ENCODE peak calls at places on chromosome X, in four cellular contexts. One of them, this sample, is unnamed.

GRCh38 chrX:129650183-129650689 is 4.5 kb downstream of the APLN start:
- DNase-seq in cardiac muscle cell: no peak
- DNase-seq in tibial nerve: no peak
- DNase-seq in osteoblast: peak; percentile 54
- DNase-seq in this sample: no peak

GRCh38 chrX:146054311-146054710 is 236.7 kb downstream of the SLITRK2 start:
- DNase-seq in cardiac muscle cell: no peak
- DNase-seq in tibial nerve: no peak
- DNase-seq in osteoblast: no peak
- DNase-seq in this sample: no peak

GRCh38 chrX:134718329-134719317 is 60.4 kb upstream of the PLAC1 start:
- DNase-seq in cardiac muscle cell: no peak
- DNase-seq in tibial nerve: peak; percentile 24
- DNase-seq in osteoblast: peak; percentile 82
- DNase-seq in this sample: peak; percentile 60

GRCh38 chrX:15567267-15567666 is 33.5 kb downstream of the ACE2 start:
- DNase-seq in cardiac muscle cell: no peak
- DNase-seq in tibial nerve: no peak
- DNase-seq in osteoblast: no peak
- DNase-seq in this sample: no peak

GRCh38 chrX:8755116-8755515 is 23.2 kb upstream of the ANOS1 start:
- DNase-seq in cardiac muscle cell: no peak
- DNase-seq in tibial nerve: no peak
- DNase-seq in osteoblast: no peak
- DNase-seq in this sample: no peak

GRCh38 chrX:145735036-145735435 is 82.6 kb upstream of the SLITRK2 start:
- DNase-seq in cardiac muscle cell: no peak
- DNase-seq in tibial nerve: no peak
- DNase-seq in osteoblast: no peak
- DNase-seq in this sample: peak; percentile 32

GRCh38 chrX:46130246-46130645 is 415.0 kb downstream of the ZNF674 start:
- DNase-seq in cardiac muscle cell: peak; percentile 3
- DNase-seq in tibial nerve: no peak
- DNase-seq in osteoblast: no peak
- DNase-seq in this sample: no peak

GRCh38 chrX:17464196-17464595 is 89.2 kb downstream of the NHS start:
- DNase-seq in cardiac muscle cell: no peak
- DNase-seq in tibial nerve: no peak
- DNase-seq in osteoblast: no peak
- DNase-seq in this sample: peak; percentile 46

GRCh38 chrX:139158256-139158655 is 372.3 kb upstream of the F9 start:
- DNase-seq in cardiac muscle cell: no peak
- DNase-seq in tibial nerve: no peak
- DNase-seq in osteoblast: no peak
- DNase-seq in this sample: no peak

GRCh38 chrX:124771292-124771691 is 424.9 kb downstream of the SH2D1A start:
- DNase-seq in cardiac muscle cell: no peak
- DNase-seq in tibial nerve: no peak
- DNase-seq in osteoblast: no peak
- DNase-seq in this sample: no peak

GRCh38 chrX:11129546-11129945 is 18.4 kb downstream of the HCCS start:
- DNase-seq in cardiac muscle cell: no peak
- DNase-seq in tibial nerve: no peak
- DNase-seq in osteoblast: no peak
- DNase-seq in this sample: no peak

GRCh38 chrX:10395179-10395578 is 225.2 kb downstream of the MID1 start:
- DNase-seq in cardiac muscle cell: no peak
- DNase-seq in tibial nerve: no peak
- DNase-seq in osteoblast: no peak
- DNase-seq in this sample: no peak

GRCh38 chrX:21944136-21944615 is 3.7 kb downstream of the SMS start:
- DNase-seq in cardiac muscle cell: no peak
- DNase-seq in tibial nerve: no peak
- DNase-seq in osteoblast: no peak
- DNase-seq in this sample: no peak

GRCh38 chrX:57595381-57595811 is 3.6 kb downstream of the ZXDB start:
- DNase-seq in cardiac muscle cell: no peak
- DNase-seq in tibial nerve: no peak
- DNase-seq in osteoblast: peak; percentile 58
- DNase-seq in this sample: peak; percentile 34

GRCh38 chrX:21800344-21800770 is 39.1 kb upstream of the MBTPS2 start:
- DNase-seq in cardiac muscle cell: no peak
- DNase-seq in tibial nerve: no peak
- DNase-seq in osteoblast: no peak
- DNase-seq in this sample: no peak

GRCh38 chrX:41684138-41684537 is 4.6 kb upstream of the GPR34 start:
- DNase-seq in cardiac muscle cell: no peak
- DNase-seq in tibial nerve: no peak
- DNase-seq in osteoblast: no peak
- DNase-seq in this sample: no peak

GRCh38 chrX:103727115-103727514 is 16.4 kb downstream of the TMEM31 start:
- DNase-seq in cardiac muscle cell: no peak
- DNase-seq in tibial nerve: no peak
- DNase-seq in osteoblast: no peak
- DNase-seq in this sample: no peak

GRCh38 chrX:74514384-74514783 is 93.1 kb downstream of the SLC16A2 start:
- DNase-seq in cardiac muscle cell: peak; percentile 22
- DNase-seq in tibial nerve: no peak
- DNase-seq in osteoblast: no peak
- DNase-seq in this sample: no peak

GRCh38 chrX:39755152-39756032 is 342.4 kb downstream of the BCOR start:
- DNase-seq in cardiac muscle cell: no peak
- DNase-seq in tibial nerve: peak; percentile 62
- DNase-seq in osteoblast: peak; percentile 90
- DNase-seq in this sample: peak; percentile 93

GRCh38 chrX:33923262-33923661 is 208.9 kb downstream of the FAM47A start:
- DNase-seq in cardiac muscle cell: no peak
- DNase-seq in tibial nerve: no peak
- DNase-seq in osteoblast: no peak
- DNase-seq in this sample: no peak
- H3K36me3 ChIP-seq in cardiac muscle cell: no peaks in the 10 kb centered on the region
- H3K36me3 ChIP-seq in tibial nerve: no peaks in the 10 kb centered on the region
- H3K36me3 ChIP-seq in osteoblast: no peaks in the 10 kb centered on the region
- H3K36me3 ChIP-seq in this sample: no peaks in the 10 kb centered on the region

GRCh38 chrX:72202792-72203401 is 21.3 kb downstream of the PIN4 start:
- DNase-seq in cardiac muscle cell: no peak
- DNase-seq in tibial nerve: no peak
- DNase-seq in osteoblast: no peak
- DNase-seq in this sample: no peak
- H3K36me3 ChIP-seq in cardiac muscle cell: peaks cover 5% of the 10 kb centered on the region
- H3K36me3 ChIP-seq in tibial nerve: no peaks in the 10 kb centered on the region
- H3K36me3 ChIP-seq in osteoblast: peaks cover 4% of the 10 kb centered on the region
- H3K36me3 ChIP-seq in this sample: no peaks in the 10 kb centered on the region

GRCh38 chrX:153867671-153868070 is 18.3 kb downstream of the L1CAM start:
- DNase-seq in cardiac muscle cell: no peak
- DNase-seq in tibial nerve: no peak
- DNase-seq in osteoblast: peak; percentile 85
- DNase-seq in this sample: no peak

GRCh38 chrX:153865685-153866084 is 20.3 kb downstream of the L1CAM start:
- DNase-seq in cardiac muscle cell: no peak
- DNase-seq in tibial nerve: no peak
- DNase-seq in osteoblast: peak; percentile 63
- DNase-seq in this sample: no peak

GRCh38 chrX:153866302-153867019 is 19.5 kb downstream of the L1CAM start:
- DNase-seq in cardiac muscle cell: no peak
- DNase-seq in tibial nerve: no peak
- DNase-seq in osteoblast: peak; percentile 81
- DNase-seq in this sample: no peak

GRCh38 chrX:153868576-153869472 is 17.1 kb downstream of the L1CAM start:
- DNase-seq in cardiac muscle cell: no peak
- DNase-seq in tibial nerve: no peak
- DNase-seq in osteoblast: peak; percentile 88
- DNase-seq in this sample: no peak

GRCh38 chrX:153867139-153867538 is 18.8 kb downstream of the L1CAM start:
- DNase-seq in cardiac muscle cell: no peak
- DNase-seq in tibial nerve: no peak
- DNase-seq in osteoblast: no peak
- DNase-seq in this sample: no peak
- H3K36me3 ChIP-seq in cardiac muscle cell: no peaks in the 10 kb centered on the region
- H3K36me3 ChIP-seq in tibial nerve: no peaks in the 10 kb centered on the region
- H3K36me3 ChIP-seq in osteoblast: no peaks in the 10 kb centered on the region
- H3K36me3 ChIP-seq in this sample: no peaks in the 10 kb centered on the region

DNA sequence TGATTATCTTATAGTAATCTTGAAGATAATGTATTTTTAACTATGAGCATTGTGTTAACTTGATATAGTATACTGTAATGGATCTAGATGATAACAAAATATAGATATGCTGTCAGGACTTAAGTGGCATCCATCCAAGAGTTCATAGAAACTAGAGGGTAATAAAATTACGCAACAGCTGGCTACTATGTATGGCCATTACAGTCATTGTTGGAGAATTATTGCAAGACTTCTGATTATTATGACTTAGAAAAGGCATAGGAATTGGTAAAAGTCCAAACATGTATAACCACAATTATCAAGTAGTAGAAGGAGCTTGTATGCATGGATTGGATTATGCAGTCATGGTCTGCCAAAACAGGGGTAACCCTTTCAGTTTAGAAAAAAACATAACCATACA is 9.5 kb downstream of the OGT start:
- DNase-seq in cardiac muscle cell: no peak
- DNase-seq in tibial nerve: no peak
- DNase-seq in osteoblast: no peak
- DNase-seq in this sample: no peak
- H3K36me3 ChIP-seq in cardiac muscle cell: peaks cover 12% of the 10 kb centered on the region
- H3K36me3 ChIP-seq in tibial nerve: no peaks in the 10 kb centered on the region
- H3K36me3 ChIP-seq in osteoblast: peaks cover 23% of the 10 kb centered on the region
- H3K36me3 ChIP-seq in this sample: peaks cover 4% of the 10 kb centered on the region

GRCh38 chrX:70672326-70672725 is 227.7 kb downstream of the DLG3 start:
- DNase-seq in cardiac muscle cell: no peak
- DNase-seq in tibial nerve: no peak
- DNase-seq in osteoblast: no peak
- DNase-seq in this sample: no peak

GRCh38 chrX:70675284-70675683 is 230.6 kb downstream of the DLG3 start:
- DNase-seq in cardiac muscle cell: no peak
- DNase-seq in tibial nerve: no peak
- DNase-seq in osteoblast: no peak
- DNase-seq in this sample: no peak
- H3K36me3 ChIP-seq in cardiac muscle cell: no peaks in the 10 kb centered on the region
- H3K36me3 ChIP-seq in tibial nerve: no peaks in the 10 kb centered on the region
- H3K36me3 ChIP-seq in osteoblast: no peaks in the 10 kb centered on the region
- H3K36me3 ChIP-seq in this sample: no peaks in the 10 kb centered on the region

DNA sequence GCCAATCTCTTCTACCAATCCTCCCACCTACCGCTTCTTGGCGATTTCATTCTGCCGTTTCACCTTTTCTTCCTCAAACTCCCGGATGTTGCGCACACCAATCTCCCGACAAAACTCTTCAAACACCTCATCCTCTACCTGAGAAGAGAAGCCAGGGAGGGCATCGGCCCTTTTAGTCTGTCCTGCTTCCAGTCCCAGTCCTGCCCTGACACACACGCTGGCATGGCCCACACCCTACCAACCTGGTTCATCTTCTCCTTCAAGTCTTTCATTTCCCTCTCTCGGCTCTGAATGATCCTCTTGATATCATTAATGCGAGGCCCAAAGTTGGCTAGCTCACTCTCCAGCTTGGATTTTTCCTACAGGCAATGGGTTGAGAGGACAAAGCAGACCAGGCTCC is 18.9 kb downstream of the SMC1A start:
- DNase-seq in cardiac muscle cell: no peak
- DNase-seq in tibial nerve: no peak
- DNase-seq in osteoblast: no peak
- DNase-seq in this sample: no peak
- H3K36me3 ChIP-seq in cardiac muscle cell: peaks cover 9% of the 10 kb centered on the region
- H3K36me3 ChIP-seq in tibial nerve: peaks cover 2% of the 10 kb centered on the region
- H3K36me3 ChIP-seq in osteoblast: peaks cover 75% of the 10 kb centered on the region
- H3K36me3 ChIP-seq in this sample: peaks cover 39% of the 10 kb centered on the region